ENCODE peak calls at places on chromosomes 13 and 19, in four cellular contexts. M, N, L and W are unnamed samples.

GRCh38 chr13:100495455-100495854 is 93.1 kb downstream of the GGACT start:
- DNase-seq in M (no peak), N (no peak), L (no peak), W (no peak)

GRCh38 chr19:43362745-43363144 is 9.3 kb downstream of the CD177 start:
- DNase-seq in M (no peak), N (no peak), L (no peak), W (no peak)

GRCh38 chr13:113564331-113565023 is 20.1 kb upstream of the TFDP1 start:
- DNase-seq in M (no peak), N (no peak), L (no peak), W (no peak)

GRCh38 chr19:38917921-38918491 is 6.0 kb upstream of the CCER2 start:
- DNase-seq in M (peak), N (no peak), L (no peak), W (peak)

GRCh38 chr13:86932935-86933334 is 738.2 kb upstream of the SLITRK5 start:
- DNase-seq in M (peak), N (no peak), L (no peak), W (no peak)

GRCh38 chr13:95122063-95122462 is 179.2 kb downstream of the ABCC4 start:
- DNase-seq in M (no peak), N (no peak), L (no peak), W (no peak)

GRCh38 chr13:42272115-42272756 is at the start of gene AKAP11:
- DNase-seq in M (peak), N (peak), L (no peak), W (peak)

GRCh38 chr13:59303433-59303832 is 860.3 kb downstream of the DIAPH3 start:
- DNase-seq in M (no peak), N (no peak), L (no peak), W (no peak)

GRCh38 chr19:33724723-33725060 is 72.0 kb upstream of the KCTD15 start:
- DNase-seq in M (no peak), N (no peak), L (no peak), W (no peak)

GRCh38 chr19:57709616-57710015 is 612 bp upstream of the ZNF154 start:
- DNase-seq in M (no peak), N (no peak), L (no peak), W (no peak)

GRCh38 chr13:73945371-73945770 is 188.8 kb downstream of the KLF12 start:
- DNase-seq in M (peak), N (peak), L (no peak), W (no peak)

GRCh38 chr13:106471957-106472543 is 63.4 kb downstream of the EFNB2 start:
- DNase-seq in M (peak), N (peak), L (peak), W (no peak)

GRCh38 chr13:43878897-43879322 is 630 bp downstream of the CCDC122 start:
- DNase-seq in M (peak), N (peak), L (no peak), W (no peak)

GRCh38 chr19:40689339-40690049 is 957 bp downstream of the NUMBL start:
- DNase-seq in M (no peak), N (peak), L (no peak), W (no peak)

GRCh38 chr13:72181661-72182060 is 314.7 kb upstream of the DACH1 start:
- DNase-seq in M (no peak), N (no peak), L (no peak), W (no peak)

GRCh38 chr13:102721800-102722231 is 27.0 kb upstream of the METTL21C start:
- DNase-seq in M (peak), N (peak), L (no peak), W (no peak)

GRCh38 chr13:73819711-73820110 is 314.5 kb downstream of the KLF12 start:
- DNase-seq in M (no peak), N (no peak), L (no peak), W (no peak)

GRCh38 chr13:31367410-31367809 is 167.6 kb downstream of the B3GLCT start:
- DNase-seq in M (no peak), N (no peak), L (no peak), W (no peak)

GRCh38 chr13:53200498-53201453 is 172.2 kb downstream of the OLFM4 start:
- DNase-seq in M (peak), N (peak), L (no peak), W (peak)

GRCh38 chr19:16456652-16457194 is 15.0 kb downstream of the EPS15L1 start:
- DNase-seq in M (no peak), N (no peak), L (no peak), W (no peak)

GRCh38 chr13:33775339-33776108 is 42.4 kb upstream of the RFC3 start:
- DNase-seq in M (no peak), N (no peak), L (no peak), W (no peak)

GRCh38 chr13:58712191-58712590 is 1080.6 kb downstream of the PCDH17 start:
- DNase-seq in M (no peak), N (no peak), L (no peak), W (peak)

GRCh38 chr19:8519388-8519787 is 5.4 kb upstream of the ZNF414 start:
- DNase-seq in M (no peak), N (no peak), L (no peak), W (no peak)

GRCh38 chr19:16377521-16377920 is 52.9 kb downstream of the KLF2 start:
- DNase-seq in M (no peak), N (no peak), L (no peak), W (no peak)

GRCh38 chr19:5395996-5396939 is 55.7 kb upstream of the PTPRS start:
- DNase-seq in M (no peak), N (no peak), L (no peak), W (peak)

GRCh38 chr13:57820924-57821323 is 189.4 kb downstream of the PCDH17 start:
- DNase-seq in M (no peak), N (no peak), L (no peak), W (no peak)

GRCh38 chr19:17127671-17128070 is 52.1 kb downstream of the MYO9B start:
- DNase-seq in M (no peak), N (no peak), L (no peak), W (peak)

GRCh38 chr13:20410726-20411125 is 114.9 kb downstream of the CRYL1 start:
- DNase-seq in M (no peak), N (no peak), L (no peak), W (no peak)

GRCh38 chr13:74406439-74406838 is 272.2 kb upstream of the KLF12 start:
- DNase-seq in M (no peak), N (peak), L (no peak), W (no peak)

GRCh38 chr19:7738023-7738422 is 6.1 kb upstream of the CLEC4G start:
- DNase-seq in M (no peak), N (no peak), L (no peak), W (no peak)

GRCh38 chr13:45416521-45417125 is 1.6 kb downstream of the SLC25A30 start:
- DNase-seq in M (no peak), N (no peak), L (no peak), W (no peak)

GRCh38 chr19:5200844-5201243 is 139.8 kb downstream of the PTPRS start:
- DNase-seq in M (peak), N (no peak), L (no peak), W (no peak)

GRCh38 chr13:48214519-48215121 is 18.4 kb upstream of the ITM2B start:
- DNase-seq in M (no peak), N (no peak), L (no peak), W (no peak)

GRCh38 chr19:50796634-50797428 is 6.6 kb downstream of the ACP4 start:
- DNase-seq in M (no peak), N (no peak), L (no peak), W (no peak)

GRCh38 chr13:94617389-94618000 is 15.8 kb downstream of the GPR180 start:
- DNase-seq in M (peak), N (peak), L (no peak), W (no peak)